ENCODE peak calls at places on chromosome 1, in four cellular contexts. A is mesenchymal stem cell, W is trophoblast cell, G is IMR-90. K is an unnamed sample.

GRCh38 chr1:16925635-16926490 is 4.1 kb downstream of the CROCC start:
- DNase-seq in A (no peak), W (no peak), G (no peak), K (no peak)

GRCh38 chr1:178541829-178542553 is 29.1 kb downstream of the TEX35 start:
- DNase-seq in A (no peak), W (no peak), G (no peak), K (no peak)

GRCh38 chr1:245411245-245411644 is 256.5 kb downstream of the KIF26B start:
- DNase-seq in A (peak), W (no peak), G (peak), K (no peak)

GRCh38 chr1:19073311-19074186 is 117.1 kb upstream of the IFFO2 start:
- DNase-seq in A (no peak), W (no peak), G (no peak), K (no peak)

GRCh38 chr1:9538669-9539164 is 548 bp upstream of the SLC25A33 start:
- DNase-seq in A (no peak), W (no peak), G (no peak), K (no peak)

GRCh38 chr1:154213274-154213673 is 7.1 kb upstream of the CFAP141 start:
- DNase-seq in A (peak), W (no peak), G (peak), K (no peak)

GRCh38 chr1:38018864-38019343 is 6.4 kb downstream of the UTP11 start:
- DNase-seq in A (peak), W (no peak), G (peak), K (no peak)

GRCh38 chr1:203402609-203403337 is 51.9 kb upstream of the FMOD start:
- DNase-seq in A (peak), W (no peak), G (peak), K (no peak)

GRCh38 chr1:245605480-245606156 is 450.8 kb downstream of the KIF26B start:
- DNase-seq in A (peak), W (no peak), G (peak), K (no peak)

GRCh38 chr1:70140343-70140742 is 65.0 kb downstream of the LRRC40 start:
- DNase-seq in A (peak), W (no peak), G (peak), K (no peak)

GRCh38 chr1:151993734-151994496 is at the start of gene S100A10:
- DNase-seq in A (peak), W (peak), G (peak), K (no peak)

GRCh38 chr1:116203192-116203723 is 92.1 kb downstream of the MAB21L3 start:
- DNase-seq in A (no peak), W (no peak), G (no peak), K (no peak)

GRCh38 chr1:88800382-88801051 is 90.8 kb downstream of the GTF2B start:
- DNase-seq in A (peak), W (peak), G (peak), K (no peak)

GRCh38 chr1:97013904-97014303 is 292.3 kb downstream of the PTBP2 start:
- DNase-seq in A (peak), W (no peak), G (peak), K (no peak)

GRCh38 chr1:25549273-25550154 is 6.1 kb downstream of the LDLRAP1 start:
- DNase-seq in A (peak), W (peak), G (peak), K (no peak)

GRCh38 chr1:109040627-109041613 is 982 bp downstream of the WDR47 start:
- DNase-seq in A (peak), W (no peak), G (no peak), K (peak)

GRCh38 chr1:93021539-93022134 is 57.4 kb upstream of the MTF2 start:
- DNase-seq in A (peak), W (peak), G (peak), K (no peak)

GRCh38 chr1:155064109-155064812 is 721 bp downstream of the EFNA4 start:
- DNase-seq in A (peak), W (peak), G (peak), K (peak)

GRCh38 chr1:9689971-9690381 is 38.4 kb downstream of the PIK3CD start:
- DNase-seq in A (peak), W (no peak), G (no peak), K (peak)

GRCh38 chr1:207345644-207346561 is 24.4 kb downstream of the CD55 start:
- DNase-seq in A (no peak), W (no peak), G (no peak), K (no peak)
- H4K8ac ChIP-seq in A (no peak), W (no peak), G (no peak), K (no peak)

DNA sequence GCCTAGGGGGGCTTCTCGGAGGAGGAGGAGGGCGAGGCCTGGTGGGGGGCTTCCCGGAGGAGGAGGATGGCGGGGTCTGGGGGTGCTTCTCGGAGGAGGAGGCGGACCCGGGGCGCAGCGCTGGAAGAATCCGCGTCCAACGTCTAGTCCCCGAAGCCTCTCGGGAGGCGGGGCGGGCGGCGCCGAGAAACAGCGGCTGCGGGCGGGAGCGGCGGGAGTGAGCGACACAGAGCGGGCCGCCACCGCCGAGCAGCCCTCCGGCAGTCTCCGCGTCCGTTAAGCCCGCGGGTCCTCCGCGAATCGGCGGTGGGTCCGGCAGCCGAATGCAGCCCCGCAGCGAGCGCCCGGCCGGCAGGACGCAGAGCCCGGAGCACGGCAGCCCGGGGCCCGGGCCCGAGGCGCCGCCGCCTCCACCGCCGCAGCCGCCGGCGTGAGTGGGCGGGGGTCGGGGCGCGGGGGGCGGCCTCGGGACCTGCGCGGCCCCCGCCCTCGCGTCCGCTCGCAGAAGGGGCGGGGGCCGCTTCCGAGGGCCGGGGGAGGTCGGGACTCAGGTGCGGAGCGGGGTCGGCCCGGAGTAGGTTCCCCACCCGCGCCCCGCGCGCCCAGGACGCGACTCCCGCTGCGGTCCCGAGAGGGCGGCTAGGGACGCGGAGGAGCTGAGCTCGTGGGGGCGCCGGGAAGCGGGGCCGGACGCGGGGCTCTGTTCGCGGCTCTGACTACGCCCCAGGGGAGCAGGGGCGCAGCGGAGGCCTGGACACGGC is at the start of gene KLHL17:
- DNase-seq in A (peak), W (peak), G (peak), K (no peak)
- H4K8ac ChIP-seq in A (peak), W (peak), G (peak), K (no peak)

GRCh38 chr1:54279457-54279856 is 79.5 kb downstream of the MRPL37 start:
- DNase-seq in A (no peak), W (no peak), G (no peak), K (no peak)
- H4K8ac ChIP-seq in A (no peak), W (no peak), G (peak), K (no peak)

GRCh38 chr1:217136895-217137205 is 413.6 kb upstream of the ESRRG start:
- DNase-seq in A (no peak), W (no peak), G (no peak), K (no peak)

GRCh38 chr1:217134857-217135568 is 411.8 kb upstream of the ESRRG start:
- DNase-seq in A (peak), W (no peak), G (peak), K (peak)

GRCh38 chr1:217135569-217135915 is 412.3 kb upstream of the ESRRG start:
- DNase-seq in A (peak), W (no peak), G (peak), K (no peak)

GRCh38 chr1:217137210-217137871 is 414.1 kb upstream of the ESRRG start:
- DNase-seq in A (no peak), W (no peak), G (no peak), K (peak)

DNA sequence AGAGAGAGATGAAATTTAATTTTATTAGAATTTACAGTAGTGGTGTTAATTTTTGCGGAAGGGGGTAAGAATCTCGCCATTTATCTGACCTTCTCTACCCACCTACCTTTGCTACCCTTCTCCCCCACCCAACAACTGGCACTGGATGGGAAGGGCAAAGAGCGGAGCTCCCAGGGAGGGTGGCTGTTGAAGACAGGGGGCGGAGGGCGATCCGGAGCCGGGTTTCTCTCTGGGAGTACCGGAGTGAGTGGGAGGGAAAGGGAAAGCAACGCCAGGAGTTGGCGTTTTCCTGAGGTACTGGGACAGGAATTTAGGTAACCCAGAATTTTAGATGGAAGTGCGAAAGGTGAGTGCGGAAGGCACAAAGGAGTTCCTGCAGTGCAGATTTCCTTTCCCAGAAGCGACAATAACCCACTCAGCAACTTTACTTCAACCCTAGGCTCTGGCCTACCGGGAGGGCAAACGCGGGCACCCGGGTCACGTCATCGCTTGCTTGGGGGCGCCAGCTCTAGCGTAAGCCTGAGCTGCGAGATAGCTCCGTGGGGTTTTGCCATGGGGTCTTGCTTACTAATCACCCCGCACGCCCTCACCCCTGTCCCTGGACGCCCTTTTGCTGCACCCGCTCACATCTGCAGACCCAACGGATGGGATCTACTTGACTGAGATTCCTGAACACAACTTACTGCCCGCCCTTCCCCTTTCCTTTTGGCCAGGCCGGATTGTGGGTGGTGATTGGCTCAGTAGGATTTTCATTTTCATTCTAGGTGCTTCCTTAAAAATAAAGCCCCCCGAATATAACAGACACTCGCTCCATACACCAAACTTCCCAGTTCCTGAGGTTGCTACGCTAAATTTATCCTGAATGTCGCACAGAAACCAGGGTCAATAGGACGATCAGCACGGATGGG is 413.0 kb upstream of the ESRRG start:
- DNase-seq in A (no peak), W (no peak), G (no peak), K (peak)
- H4K8ac ChIP-seq in A (no peak), W (no peak), G (no peak), K (no peak)

GRCh38 chr1:31412732-31413404 is at the start of gene SERINC2:
- DNase-seq in A (no peak), W (peak), G (no peak), K (peak)
- H4K8ac ChIP-seq in A (peak), W (peak), G (peak), K (no peak)

DNA sequence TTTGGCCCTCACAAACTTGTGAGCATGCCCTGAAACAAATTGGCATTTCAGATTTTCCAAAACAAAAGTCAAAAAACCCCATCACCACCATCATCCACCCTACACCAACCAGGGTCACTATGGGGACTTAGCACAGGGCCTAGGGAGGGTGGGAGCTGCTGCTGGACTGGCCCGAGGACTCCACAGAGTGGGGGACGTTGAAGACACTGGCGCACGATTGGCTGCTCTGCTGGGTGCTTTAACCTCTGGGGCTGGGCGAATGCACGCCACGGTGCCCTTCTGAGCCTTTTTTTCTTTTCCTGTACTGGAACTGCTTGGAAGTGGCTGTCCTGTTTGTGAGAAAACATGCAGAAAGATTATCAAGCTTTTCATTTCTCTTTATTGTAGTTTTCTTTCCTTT is 92.8 kb downstream of the CD247 start:
- DNase-seq in A (no peak), W (no peak), G (no peak), K (no peak)
- H4K8ac ChIP-seq in A (no peak), W (no peak), G (no peak), K (no peak)

GRCh38 chr1:32885691-32886011 is 640 bp upstream of the HPCA start:
- DNase-seq in A (no peak), W (no peak), G (no peak), K (no peak)
- H4K8ac ChIP-seq in A (no peak), W (no peak), G (no peak), K (no peak)